ENCODE peak calls at places on chromosomes 7 and 10, in seven cellular contexts. R is endothelial cell of umbilical vein, V is HCT116, I is PC-3, X is PC-9, C is GM23248, G is MM.1S. L is an unnamed sample.

GRCh38 chr10:43354325-43354635 is 17.2 kb upstream of the FXYD4 start:
- DNase-seq in R (no peak), V (no peak), I (peak; percentile 40), X (no peak), C (no peak), G (no peak), L (no peak)

GRCh38 chr7:44555350-44555749 is 14.2 kb upstream of the NPC1L1 start:
- DNase-seq in R (no peak), V (no peak), I (no peak), X (no peak), C (no peak), G (no peak), L (no peak)

GRCh38 chr7:82472966-82473365 is 29.4 kb upstream of the CACNA2D1 start:
- DNase-seq in R (no peak), V (no peak), I (no peak), X (no peak), C (peak; percentile 44), G (no peak), L (no peak)

GRCh38 chr7:18370689-18371088 is 124.9 kb upstream of the HDAC9 start:
- DNase-seq in R (no peak), V (no peak), I (no peak), X (no peak), C (no peak), G (no peak), L (no peak)

GRCh38 chr10:61803269-61803668 is 98.2 kb upstream of the ARID5B start:
- DNase-seq in R (no peak), V (no peak), I (no peak), X (no peak), C (no peak), G (no peak), L (no peak)

GRCh38 chr10:33238643-33239042 is 95.8 kb downstream of the NRP1 start:
- DNase-seq in R (no peak), V (no peak), I (peak; percentile 100), X (no peak), C (peak; percentile 91), G (no peak), L (no peak)

GRCh38 chr10:122164815-122165491 is 106.1 kb upstream of the BTBD16 start:
- DNase-seq in R (no peak), V (no peak), I (no peak), X (no peak), C (no peak), G (no peak), L (no peak)

GRCh38 chr7:9785211-9785610 is 1188.5 kb upstream of the PHF14 start:
- DNase-seq in R (no peak), V (no peak), I (no peak), X (no peak), C (no peak), G (no peak), L (no peak)

GRCh38 chr7:46515844-46516590 is 594.9 kb upstream of the IGFBP3 start:
- DNase-seq in R (no peak), V (no peak), I (peak; percentile 23), X (peak; percentile 63), C (no peak), G (no peak), L (no peak)

GRCh38 chr10:59240581-59241183 is 64.2 kb downstream of the PHYHIPL start:
- DNase-seq in R (peak; percentile 52), V (peak; percentile 27), I (peak; percentile 79), X (peak; percentile 4), C (peak; percentile 72), G (peak; percentile 21), L (peak; percentile 40)

GRCh38 chr10:59243611-59244195 is 67.3 kb downstream of the PHYHIPL start:
- DNase-seq in R (no peak), V (no peak), I (no peak), X (no peak), C (no peak), G (no peak), L (no peak)

GRCh38 chr10:59244871-59245270 is 68.4 kb downstream of the PHYHIPL start:
- DNase-seq in R (no peak), V (no peak), I (no peak), X (no peak), C (no peak), G (no peak), L (no peak)

GRCh38 chr10:59242991-59243390 is 66.5 kb downstream of the PHYHIPL start:
- DNase-seq in R (no peak), V (no peak), I (no peak), X (no peak), C (no peak), G (no peak), L (no peak)

GRCh38 chr10:59242057-59242456 is 65.6 kb downstream of the PHYHIPL start:
- DNase-seq in R (no peak), V (no peak), I (no peak), X (no peak), C (no peak), G (no peak), L (no peak)
- H3K27me3 ChIP-seq in R (no peaks in the 10 kb centered on the region), V (no peaks in the 10 kb centered on the region), I (peaks cover 21% of the 10 kb centered on the region), X (no peaks in the 10 kb centered on the region), C (no peaks in the 10 kb centered on the region), G (no peaks in the 10 kb centered on the region), L (no peaks in the 10 kb centered on the region)

DNA sequence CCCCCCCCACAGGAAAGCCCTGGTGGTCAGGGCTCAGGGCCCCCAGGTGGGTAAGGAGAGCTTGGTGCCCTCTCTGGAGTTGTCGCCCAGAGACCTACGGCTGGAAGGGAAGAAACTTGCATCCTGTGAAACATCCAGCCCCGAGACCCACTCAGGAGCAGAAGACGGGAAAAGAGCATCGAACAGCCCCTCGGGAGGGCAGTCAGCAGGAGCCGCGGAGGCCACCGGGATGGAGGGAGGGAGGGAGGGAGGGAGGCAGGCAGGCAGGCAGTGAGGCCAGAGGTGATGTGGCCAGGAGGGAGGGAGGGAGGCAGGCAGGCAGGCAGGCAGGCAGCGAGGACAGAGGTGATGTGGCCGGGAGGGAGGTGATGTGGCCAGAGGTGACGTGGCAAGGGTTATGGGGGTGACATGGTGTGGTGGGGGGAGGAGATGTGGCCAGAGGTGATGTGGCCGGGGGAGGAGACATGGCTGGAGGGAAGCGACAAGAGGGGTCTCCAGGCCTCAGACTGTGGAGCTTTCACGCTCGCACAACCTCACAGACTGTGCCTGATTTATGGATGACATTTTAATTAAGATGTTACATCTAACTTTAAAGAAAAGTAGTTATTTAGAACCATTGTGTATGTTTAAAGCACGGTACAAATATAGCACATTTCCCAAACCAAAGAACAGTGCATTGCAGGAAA is 141.1 kb downstream of the DIP2C start:
- DNase-seq in R (no peak), V (no peak), I (no peak), X (no peak), C (no peak), G (no peak), L (peak; percentile 53)
- H3K4me2 ChIP-seq in R (no peak overlapping the region), V (no peak overlapping the region), I (no peak overlapping the region), X (no peak overlapping the region), C (no peak overlapping the region), G (no peak overlapping the region), L (no peak overlapping the region)

DNA sequence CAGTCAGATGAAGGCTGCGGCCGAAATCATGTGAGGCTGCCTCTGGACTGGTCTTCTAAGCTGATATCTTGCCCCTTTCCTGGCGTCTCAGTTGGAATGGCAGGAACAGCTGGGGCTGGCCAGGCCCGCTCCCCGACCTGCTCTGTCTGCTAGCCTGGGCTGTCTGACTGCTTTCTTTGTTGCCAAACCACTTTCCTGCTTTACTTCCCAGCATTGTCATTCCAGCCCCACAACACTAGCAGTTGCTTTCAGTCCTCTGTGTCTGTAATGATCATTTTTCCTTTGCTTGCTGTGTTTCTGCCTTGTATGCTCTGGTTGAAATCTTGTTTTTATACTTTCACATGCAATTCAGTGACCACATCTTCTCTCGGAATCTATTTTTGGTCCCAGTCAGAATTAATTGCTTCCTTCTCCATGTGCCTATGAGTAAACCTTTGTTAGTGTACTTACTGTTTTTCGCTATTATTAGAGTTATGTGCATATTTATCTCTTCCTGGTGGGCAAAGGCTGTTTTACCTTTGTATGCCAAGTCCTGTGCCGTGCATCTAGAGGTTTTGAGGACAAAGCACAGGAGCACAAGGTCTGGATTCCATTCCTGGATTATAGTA is 21.6 kb downstream of the PRPF18 start:
- DNase-seq in R (peak; percentile 80), V (no peak), I (no peak), X (peak; percentile 29), C (no peak), G (no peak), L (no peak)
- H3K27me3 ChIP-seq in R (no peaks in the 10 kb centered on the region), V (no peaks in the 10 kb centered on the region), I (no peaks in the 10 kb centered on the region), X (no peaks in the 10 kb centered on the region), C (no peaks in the 10 kb centered on the region), G (no peaks in the 10 kb centered on the region), L (no peaks in the 10 kb centered on the region)

DNA sequence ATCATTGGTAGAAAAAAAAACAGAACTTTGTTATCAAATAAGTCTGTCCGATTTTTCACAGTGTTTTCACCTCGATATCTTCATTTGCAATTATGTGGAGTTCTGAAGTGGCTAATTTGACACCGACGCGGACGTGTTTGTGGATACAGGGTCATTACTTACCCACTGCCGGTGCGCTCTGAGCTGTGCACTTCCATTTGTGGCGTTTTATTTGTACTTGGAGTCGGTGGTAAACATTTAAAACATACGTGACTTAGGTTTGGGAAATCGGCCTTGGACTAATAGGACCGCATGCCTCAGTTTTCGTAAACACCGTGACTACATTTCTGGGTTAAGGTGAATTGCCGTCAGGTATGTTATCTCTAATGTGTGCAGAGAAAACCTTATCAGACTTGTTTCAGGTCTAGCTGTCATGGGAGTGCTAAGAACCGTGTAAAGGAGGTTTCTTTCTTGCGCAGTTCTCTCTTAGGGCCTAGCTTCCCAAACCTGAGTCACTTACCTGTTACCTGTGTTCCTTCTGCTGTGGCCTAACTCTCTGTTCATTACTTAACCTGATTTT is 51.7 kb upstream of the NCF1 start:
- DNase-seq in R (no peak), V (no peak), I (no peak), X (no peak), C (no peak), G (no peak), L (no peak)
- H3K4me2 ChIP-seq in R (no peak overlapping the region), V (no peak overlapping the region), I (no peak overlapping the region), X (no peak overlapping the region), C (no peak overlapping the region), G (no peak overlapping the region), L (no peak overlapping the region)

DNA sequence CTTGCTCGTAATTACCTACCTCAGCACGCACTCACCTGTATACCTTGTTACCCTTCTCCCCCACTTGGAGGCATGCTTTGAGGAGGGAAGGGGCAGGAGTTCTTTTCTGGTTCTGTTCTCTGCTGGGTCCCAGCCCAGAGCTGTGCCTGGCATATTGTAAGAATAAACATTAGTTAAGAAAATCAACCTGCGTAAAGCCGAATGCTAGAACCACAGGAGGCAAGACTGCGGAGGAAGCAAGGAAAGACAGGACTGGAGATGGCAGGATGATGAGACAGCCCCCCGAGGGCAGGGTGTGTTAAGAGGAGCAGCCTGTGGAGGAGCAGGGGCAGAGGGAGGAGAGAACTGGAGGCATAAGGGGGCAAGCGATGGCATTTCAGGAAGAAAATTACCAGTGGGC is 9.5 kb downstream of the C10orf53 start:
- DNase-seq in R (no peak), V (no peak), I (no peak), X (no peak), C (no peak), G (no peak), L (peak; percentile 37)
- H3K27me3 ChIP-seq in R (peaks cover 61% of the 10 kb centered on the region), V (peaks cover 30% of the 10 kb centered on the region), I (peaks cover 85% of the 10 kb centered on the region), X (peaks cover 3% of the 10 kb centered on the region), C (peaks cover 69% of the 10 kb centered on the region), G (no peaks in the 10 kb centered on the region), L (peaks cover 42% of the 10 kb centered on the region)

GRCh38 chr10:14397069-14397468 is 66.3 kb upstream of the FRMD4A start:
- DNase-seq in R (no peak), V (no peak), I (peak; percentile 45), X (peak; percentile 81), C (peak; percentile 93), G (no peak), L (peak; percentile 79)
- H3K4me2 ChIP-seq in R (no peak overlapping the region), V (no peak overlapping the region), I (no peak overlapping the region), X (peak overlapping the region; percentile 16), C (peak overlapping the region; percentile 47), G (no peak overlapping the region), L (no peak overlapping the region)

GRCh38 chr10:48247680-48248079 is 26.8 kb downstream of the FRMPD2 start:
- DNase-seq in R (no peak), V (no peak), I (no peak), X (no peak), C (no peak), G (no peak), L (no peak)
- H3K27me3 ChIP-seq in R (no peaks in the 10 kb centered on the region), V (no peaks in the 10 kb centered on the region), I (no peaks in the 10 kb centered on the region), X (peaks cover 9% of the 10 kb centered on the region), C (peaks cover 30% of the 10 kb centered on the region), G (no peaks in the 10 kb centered on the region), L (no peaks in the 10 kb centered on the region)

L was measured in mesendoderm.